ENCODE peak calls at places on chromosomes 1 and 21, in seven cellular contexts. One of them, this sample, is unnamed.

GRCh38 chr1:221925947-221926346 is 184.1 kb upstream of the DUSP10 start:
- DNase-seq in adipocyte: no peak
- DNase-seq in mesendoderm: no peak
- DNase-seq in naive thymus-derived CD8-positive, alpha-beta T cell: no peak
- DNase-seq in NT2/D1: no peak
- DNase-seq in neural crest cell: no peak
- DNase-seq in naive B cell: no peak
- DNase-seq in this sample: no peak

GRCh38 chr1:4010811-4011605 is 110.9 kb upstream of the C1orf174 start:
- DNase-seq in adipocyte: no peak
- DNase-seq in mesendoderm: peak; percentile 11
- DNase-seq in naive thymus-derived CD8-positive, alpha-beta T cell: no peak
- DNase-seq in NT2/D1: no peak
- DNase-seq in neural crest cell: no peak
- DNase-seq in naive B cell: no peak
- DNase-seq in this sample: no peak

GRCh38 chr1:64900916-64901315 is 65.4 kb downstream of the JAK1 start:
- DNase-seq in adipocyte: no peak
- DNase-seq in mesendoderm: peak; percentile 56
- DNase-seq in naive thymus-derived CD8-positive, alpha-beta T cell: no peak
- DNase-seq in NT2/D1: no peak
- DNase-seq in neural crest cell: no peak
- DNase-seq in naive B cell: no peak
- DNase-seq in this sample: no peak

GRCh38 chr1:181090653-181091126 is 2.2 kb downstream of the IER5 start:
- DNase-seq in adipocyte: peak; percentile 42
- DNase-seq in mesendoderm: no peak
- DNase-seq in naive thymus-derived CD8-positive, alpha-beta T cell: peak; percentile 25
- DNase-seq in NT2/D1: no peak
- DNase-seq in neural crest cell: no peak
- DNase-seq in naive B cell: no peak
- DNase-seq in this sample: peak; percentile 43

GRCh38 chr1:17668195-17668594 is 86.9 kb upstream of the ACTL8 start:
- DNase-seq in adipocyte: no peak
- DNase-seq in mesendoderm: no peak
- DNase-seq in naive thymus-derived CD8-positive, alpha-beta T cell: no peak
- DNase-seq in NT2/D1: no peak
- DNase-seq in neural crest cell: no peak
- DNase-seq in naive B cell: no peak
- DNase-seq in this sample: no peak

GRCh38 chr1:206570529-206570928 is 41.7 kb downstream of the EIF2D start:
- DNase-seq in adipocyte: no peak
- DNase-seq in mesendoderm: no peak
- DNase-seq in naive thymus-derived CD8-positive, alpha-beta T cell: no peak
- DNase-seq in NT2/D1: no peak
- DNase-seq in neural crest cell: no peak
- DNase-seq in naive B cell: no peak
- DNase-seq in this sample: no peak

GRCh38 chr1:95388041-95388440 is 154.0 kb downstream of the RWDD3 start:
- DNase-seq in adipocyte: no peak
- DNase-seq in mesendoderm: no peak
- DNase-seq in naive thymus-derived CD8-positive, alpha-beta T cell: no peak
- DNase-seq in NT2/D1: no peak
- DNase-seq in neural crest cell: no peak
- DNase-seq in naive B cell: no peak
- DNase-seq in this sample: no peak

GRCh38 chr1:97936976-97937375 is 16.1 kb upstream of the DPYD start:
- DNase-seq in adipocyte: no peak
- DNase-seq in mesendoderm: no peak
- DNase-seq in naive thymus-derived CD8-positive, alpha-beta T cell: no peak
- DNase-seq in NT2/D1: no peak
- DNase-seq in neural crest cell: no peak
- DNase-seq in naive B cell: no peak
- DNase-seq in this sample: no peak

GRCh38 chr1:17355898-17356297 is 16.1 kb upstream of the PADI6 start:
- DNase-seq in adipocyte: no peak
- DNase-seq in mesendoderm: no peak
- DNase-seq in naive thymus-derived CD8-positive, alpha-beta T cell: peak; percentile 37
- DNase-seq in NT2/D1: no peak
- DNase-seq in neural crest cell: no peak
- DNase-seq in naive B cell: no peak
- DNase-seq in this sample: no peak

GRCh38 chr21:25300632-25301031 is 306.6 kb downstream of the MRPL39 start:
- DNase-seq in adipocyte: no peak
- DNase-seq in mesendoderm: peak; percentile 75
- DNase-seq in naive thymus-derived CD8-positive, alpha-beta T cell: no peak
- DNase-seq in NT2/D1: no peak
- DNase-seq in neural crest cell: no peak
- DNase-seq in naive B cell: no peak
- DNase-seq in this sample: no peak

GRCh38 chr1:14794136-14794768 is 195.8 kb downstream of the KAZN start:
- DNase-seq in adipocyte: no peak
- DNase-seq in mesendoderm: no peak
- DNase-seq in naive thymus-derived CD8-positive, alpha-beta T cell: no peak
- DNase-seq in NT2/D1: no peak
- DNase-seq in neural crest cell: no peak
- DNase-seq in naive B cell: no peak
- DNase-seq in this sample: peak; percentile 37

GRCh38 chr1:214392246-214392645 is 111.3 kb downstream of the SMYD2 start:
- DNase-seq in adipocyte: peak; percentile 46
- DNase-seq in mesendoderm: no peak
- DNase-seq in naive thymus-derived CD8-positive, alpha-beta T cell: no peak
- DNase-seq in NT2/D1: no peak
- DNase-seq in neural crest cell: no peak
- DNase-seq in naive B cell: no peak
- DNase-seq in this sample: no peak

GRCh38 chr1:185017966-185018365 is 27.4 kb upstream of the RNF2 start:
- DNase-seq in adipocyte: no peak
- DNase-seq in mesendoderm: no peak
- DNase-seq in naive thymus-derived CD8-positive, alpha-beta T cell: no peak
- DNase-seq in NT2/D1: no peak
- DNase-seq in neural crest cell: no peak
- DNase-seq in naive B cell: no peak
- DNase-seq in this sample: no peak

GRCh38 chr1:211586538-211586937 is 7.6 kb upstream of the SLC30A1 start:
- DNase-seq in adipocyte: no peak
- DNase-seq in mesendoderm: no peak
- DNase-seq in naive thymus-derived CD8-positive, alpha-beta T cell: no peak
- DNase-seq in NT2/D1: no peak
- DNase-seq in neural crest cell: no peak
- DNase-seq in naive B cell: no peak
- DNase-seq in this sample: no peak

GRCh38 chr1:97038410-97038809 is 316.8 kb downstream of the PTBP2 start:
- DNase-seq in adipocyte: no peak
- DNase-seq in mesendoderm: no peak
- DNase-seq in naive thymus-derived CD8-positive, alpha-beta T cell: no peak
- DNase-seq in NT2/D1: no peak
- DNase-seq in neural crest cell: no peak
- DNase-seq in naive B cell: no peak
- DNase-seq in this sample: no peak

GRCh38 chr1:231803353-231803752 is 176.8 kb downstream of the DISC1 start:
- DNase-seq in adipocyte: peak; percentile 43
- DNase-seq in mesendoderm: no peak
- DNase-seq in naive thymus-derived CD8-positive, alpha-beta T cell: no peak
- DNase-seq in NT2/D1: no peak
- DNase-seq in neural crest cell: no peak
- DNase-seq in naive B cell: no peak
- DNase-seq in this sample: no peak

GRCh38 chr1:155016231-155016831 is 13.7 kb downstream of the ZBTB7B start:
- DNase-seq in adipocyte: no peak
- DNase-seq in mesendoderm: no peak
- DNase-seq in naive thymus-derived CD8-positive, alpha-beta T cell: no peak
- DNase-seq in NT2/D1: no peak
- DNase-seq in neural crest cell: no peak
- DNase-seq in naive B cell: peak; percentile 74
- DNase-seq in this sample: no peak

GRCh38 chr21:37365657-37366487 is 701 bp upstream of the DYRK1A start:
- DNase-seq in adipocyte: peak; percentile 86
- DNase-seq in mesendoderm: peak; percentile 87
- DNase-seq in naive thymus-derived CD8-positive, alpha-beta T cell: peak; percentile 33
- DNase-seq in NT2/D1: peak; percentile 63
- DNase-seq in neural crest cell: peak; percentile 47
- DNase-seq in naive B cell: peak; percentile 67
- DNase-seq in this sample: peak; percentile 90